ENCODE peak calls at places on chromosomes 7 and 10, in ten cellular contexts. One of them, this sample, is unnamed.

GRCh38 chr7:100563100-100563564 is 10.6 kb downstream of the SAP25 start:
- DNase-seq in gastrocnemius medialis: no peak
- DNase-seq in heart left ventricle: no peak
- DNase-seq in stomach: no peak
- DNase-seq in tibial nerve: no peak
- DNase-seq in thyroid gland: no peak
- DNase-seq in A549: no peak
- DNase-seq in lower leg skin: no peak
- DNase-seq in H54: no peak
- DNase-seq in body of pancreas: no peak
- DNase-seq in this sample: no peak

GRCh38 chr10:43211030-43211429 is 55.8 kb downstream of the RASGEF1A start:
- DNase-seq in gastrocnemius medialis: no peak
- DNase-seq in heart left ventricle: no peak
- DNase-seq in stomach: no peak
- DNase-seq in tibial nerve: no peak
- DNase-seq in thyroid gland: no peak
- DNase-seq in A549: no peak
- DNase-seq in lower leg skin: peak
- DNase-seq in H54: no peak
- DNase-seq in body of pancreas: no peak
- DNase-seq in this sample: no peak

GRCh38 chr10:102850025-102850518 is 4.0 kb upstream of the BORCS7 start:
- DNase-seq in gastrocnemius medialis: no peak
- DNase-seq in heart left ventricle: no peak
- DNase-seq in stomach: no peak
- DNase-seq in tibial nerve: no peak
- DNase-seq in thyroid gland: no peak
- DNase-seq in A549: no peak
- DNase-seq in lower leg skin: no peak
- DNase-seq in H54: no peak
- DNase-seq in body of pancreas: no peak
- DNase-seq in this sample: no peak

GRCh38 chr7:108592633-108593277 is 23.1 kb downstream of the DNAJB9 start:
- DNase-seq in gastrocnemius medialis: no peak
- DNase-seq in heart left ventricle: no peak
- DNase-seq in stomach: no peak
- DNase-seq in tibial nerve: no peak
- DNase-seq in thyroid gland: no peak
- DNase-seq in A549: no peak
- DNase-seq in lower leg skin: no peak
- DNase-seq in H54: no peak
- DNase-seq in body of pancreas: no peak
- DNase-seq in this sample: peak

GRCh38 chr10:132193907-132194552 is 7.3 kb downstream of the DPYSL4 start:
- DNase-seq in gastrocnemius medialis: no peak
- DNase-seq in heart left ventricle: peak
- DNase-seq in stomach: no peak
- DNase-seq in tibial nerve: no peak
- DNase-seq in thyroid gland: peak
- DNase-seq in A549: no peak
- DNase-seq in lower leg skin: no peak
- DNase-seq in H54: no peak
- DNase-seq in body of pancreas: no peak
- DNase-seq in this sample: peak

GRCh38 chr7:35780070-35780469 is 20.8 kb upstream of the SEPTIN7 start:
- DNase-seq in gastrocnemius medialis: no peak
- DNase-seq in heart left ventricle: no peak
- DNase-seq in stomach: no peak
- DNase-seq in tibial nerve: no peak
- DNase-seq in thyroid gland: no peak
- DNase-seq in A549: no peak
- DNase-seq in lower leg skin: no peak
- DNase-seq in H54: no peak
- DNase-seq in body of pancreas: no peak
- DNase-seq in this sample: no peak

GRCh38 chr7:76310102-76310957 is 7.9 kb downstream of the HSPB1 start:
- DNase-seq in gastrocnemius medialis: peak
- DNase-seq in heart left ventricle: no peak
- DNase-seq in stomach: no peak
- DNase-seq in tibial nerve: no peak
- DNase-seq in thyroid gland: peak
- DNase-seq in A549: no peak
- DNase-seq in lower leg skin: no peak
- DNase-seq in H54: no peak
- DNase-seq in body of pancreas: peak
- DNase-seq in this sample: peak

GRCh38 chr7:50427518-50427917 is 22.6 kb downstream of the FIGNL1 start:
- DNase-seq in gastrocnemius medialis: no peak
- DNase-seq in heart left ventricle: no peak
- DNase-seq in stomach: no peak
- DNase-seq in tibial nerve: no peak
- DNase-seq in thyroid gland: no peak
- DNase-seq in A549: no peak
- DNase-seq in lower leg skin: no peak
- DNase-seq in H54: no peak
- DNase-seq in body of pancreas: no peak
- DNase-seq in this sample: no peak

GRCh38 chr7:45686441-45687184 is 112.4 kb downstream of the ADCY1 start:
- DNase-seq in gastrocnemius medialis: no peak
- DNase-seq in heart left ventricle: peak
- DNase-seq in stomach: no peak
- DNase-seq in tibial nerve: no peak
- DNase-seq in thyroid gland: no peak
- DNase-seq in A549: no peak
- DNase-seq in lower leg skin: peak
- DNase-seq in H54: no peak
- DNase-seq in body of pancreas: no peak
- DNase-seq in this sample: no peak

GRCh38 chr10:62492012-62492869 is 118.1 kb downstream of the ZNF365 start:
- DNase-seq in gastrocnemius medialis: no peak
- DNase-seq in heart left ventricle: no peak
- DNase-seq in stomach: no peak
- DNase-seq in tibial nerve: no peak
- DNase-seq in thyroid gland: no peak
- DNase-seq in A549: no peak
- DNase-seq in lower leg skin: no peak
- DNase-seq in H54: no peak
- DNase-seq in body of pancreas: no peak
- DNase-seq in this sample: no peak

GRCh38 chr7:143388051-143388450 is 6.9 kb downstream of the ZYX start:
- DNase-seq in gastrocnemius medialis: no peak
- DNase-seq in heart left ventricle: no peak
- DNase-seq in stomach: no peak
- DNase-seq in tibial nerve: no peak
- DNase-seq in thyroid gland: no peak
- DNase-seq in A549: no peak
- DNase-seq in lower leg skin: peak
- DNase-seq in H54: no peak
- DNase-seq in body of pancreas: no peak
- DNase-seq in this sample: no peak

GRCh38 chr7:143385891-143386781 is 5.0 kb downstream of the ZYX start:
- DNase-seq in gastrocnemius medialis: no peak
- DNase-seq in heart left ventricle: no peak
- DNase-seq in stomach: no peak
- DNase-seq in tibial nerve: no peak
- DNase-seq in thyroid gland: peak
- DNase-seq in A549: no peak
- DNase-seq in lower leg skin: peak
- DNase-seq in H54: no peak
- DNase-seq in body of pancreas: no peak
- DNase-seq in this sample: no peak

GRCh38 chr7:143389316-143390097 is 8.4 kb downstream of the ZYX start:
- DNase-seq in gastrocnemius medialis: no peak
- DNase-seq in heart left ventricle: no peak
- DNase-seq in stomach: no peak
- DNase-seq in tibial nerve: no peak
- DNase-seq in thyroid gland: no peak
- DNase-seq in A549: no peak
- DNase-seq in lower leg skin: peak
- DNase-seq in H54: no peak
- DNase-seq in body of pancreas: no peak
- DNase-seq in this sample: no peak

GRCh38 chr7:143388491-143389101 is 7.5 kb downstream of the ZYX start:
- DNase-seq in gastrocnemius medialis: no peak
- DNase-seq in heart left ventricle: no peak
- DNase-seq in stomach: no peak
- DNase-seq in tibial nerve: no peak
- DNase-seq in thyroid gland: no peak
- DNase-seq in A549: no peak
- DNase-seq in lower leg skin: peak
- DNase-seq in H54: no peak
- DNase-seq in body of pancreas: no peak
- DNase-seq in this sample: no peak

DNA sequence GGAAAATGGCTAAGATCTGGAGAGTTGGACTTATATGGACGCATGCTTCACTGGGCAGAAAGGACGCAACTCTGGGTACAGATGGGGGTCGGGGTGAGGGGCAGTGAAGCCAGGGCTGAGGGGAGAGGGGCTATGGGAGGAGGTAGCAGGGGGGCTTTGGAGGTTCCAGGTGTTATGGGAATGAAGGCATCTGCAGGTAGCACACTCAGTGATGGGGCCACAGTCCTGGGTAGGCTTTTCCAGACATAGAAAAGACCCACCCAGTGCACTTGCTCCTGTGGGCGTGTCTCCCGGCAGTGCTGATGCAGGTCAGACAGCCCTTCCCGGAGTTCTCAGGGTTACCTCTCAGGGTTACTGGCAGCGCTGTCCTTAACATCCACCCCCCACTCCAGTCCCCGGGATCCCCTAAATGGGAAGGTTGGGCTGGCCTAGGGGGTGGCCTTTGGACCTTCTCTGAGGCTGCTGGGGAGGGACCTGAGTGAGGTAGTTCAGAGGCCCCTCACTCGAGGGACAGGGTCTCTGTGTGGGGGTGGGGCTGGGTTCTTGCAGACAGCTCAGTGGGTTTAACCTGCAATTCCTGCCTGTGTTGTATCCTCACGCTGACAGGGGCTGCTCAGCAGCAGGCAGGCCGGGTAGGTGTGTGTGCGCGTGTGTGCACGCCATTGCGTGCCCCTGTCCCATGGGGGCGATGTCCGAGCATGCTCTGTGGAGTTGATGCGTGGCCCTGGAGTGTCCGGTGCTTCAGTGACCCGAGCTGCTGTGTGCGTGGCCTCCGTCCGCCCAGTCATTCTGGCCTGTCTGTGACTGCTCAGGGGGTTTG is 6.2 kb downstream of the ZYX start:
- DNase-seq in gastrocnemius medialis: no peak
- DNase-seq in heart left ventricle: no peak
- DNase-seq in stomach: no peak
- DNase-seq in tibial nerve: no peak
- DNase-seq in thyroid gland: no peak
- DNase-seq in A549: no peak
- DNase-seq in lower leg skin: peak
- DNase-seq in H54: no peak
- DNase-seq in body of pancreas: no peak
- DNase-seq in this sample: no peak
- TF ChIP-seq POLR2A in gastrocnemius medialis: no peak
- TF ChIP-seq POLR2A in heart left ventricle: no peak
- TF ChIP-seq POLR2A in stomach: no peak
- TF ChIP-seq POLR2A in tibial nerve: no peak
- TF ChIP-seq POLR2A in thyroid gland: no peak
- TF ChIP-seq POLR2A in A549: no peak
- TF ChIP-seq POLR2A in lower leg skin: no peak
- TF ChIP-seq POLR2A in H54: no peak
- TF ChIP-seq POLR2A in body of pancreas: no peak
- TF ChIP-seq POLR2A in this sample: no peak

GRCh38 chr7:139230774-139231512 is at the start of gene UBN2:
- DNase-seq in gastrocnemius medialis: peak
- DNase-seq in heart left ventricle: peak
- DNase-seq in stomach: peak
- DNase-seq in tibial nerve: peak
- DNase-seq in thyroid gland: peak
- DNase-seq in A549: peak
- DNase-seq in lower leg skin: peak
- DNase-seq in H54: peak
- DNase-seq in body of pancreas: peak
- DNase-seq in this sample: peak
- TF ChIP-seq POLR2A in gastrocnemius medialis: peak
- TF ChIP-seq POLR2A in heart left ventricle: peak
- TF ChIP-seq POLR2A in stomach: no peak
- TF ChIP-seq POLR2A in tibial nerve: peak
- TF ChIP-seq POLR2A in thyroid gland: peak
- TF ChIP-seq POLR2A in A549: peak
- TF ChIP-seq POLR2A in lower leg skin: no peak
- TF ChIP-seq POLR2A in H54: peak
- TF ChIP-seq POLR2A in body of pancreas: peak
- TF ChIP-seq POLR2A in this sample: peak

GRCh38 chr7:7565746-7566650 is 686 bp upstream of the MIOS start:
- DNase-seq in gastrocnemius medialis: no peak
- DNase-seq in heart left ventricle: no peak
- DNase-seq in stomach: peak
- DNase-seq in tibial nerve: no peak
- DNase-seq in thyroid gland: peak
- DNase-seq in A549: peak
- DNase-seq in lower leg skin: no peak
- DNase-seq in H54: no peak
- DNase-seq in body of pancreas: peak
- DNase-seq in this sample: peak

GRCh38 chr7:7565018-7565680 is 1.5 kb upstream of the MIOS start:
- DNase-seq in gastrocnemius medialis: no peak
- DNase-seq in heart left ventricle: no peak
- DNase-seq in stomach: no peak
- DNase-seq in tibial nerve: no peak
- DNase-seq in thyroid gland: no peak
- DNase-seq in A549: no peak
- DNase-seq in lower leg skin: no peak
- DNase-seq in H54: no peak
- DNase-seq in body of pancreas: no peak
- DNase-seq in this sample: no peak

GRCh38 chr7:7567898-7568531 is 1.3 kb downstream of the MIOS start:
- DNase-seq in gastrocnemius medialis: no peak
- DNase-seq in heart left ventricle: no peak
- DNase-seq in stomach: no peak
- DNase-seq in tibial nerve: no peak
- DNase-seq in thyroid gland: no peak
- DNase-seq in A549: no peak
- DNase-seq in lower leg skin: no peak
- DNase-seq in H54: no peak
- DNase-seq in body of pancreas: no peak
- DNase-seq in this sample: no peak

GRCh38 chr7:7568553-7568952 is 1.9 kb downstream of the MIOS start:
- DNase-seq in gastrocnemius medialis: no peak
- DNase-seq in heart left ventricle: no peak
- DNase-seq in stomach: no peak
- DNase-seq in tibial nerve: no peak
- DNase-seq in thyroid gland: no peak
- DNase-seq in A549: no peak
- DNase-seq in lower leg skin: no peak
- DNase-seq in H54: no peak
- DNase-seq in body of pancreas: no peak
- DNase-seq in this sample: no peak

GRCh38 chr7:7566651-7567611 is at the start of gene MIOS:
- DNase-seq in gastrocnemius medialis: peak
- DNase-seq in heart left ventricle: peak
- DNase-seq in stomach: peak
- DNase-seq in tibial nerve: peak
- DNase-seq in thyroid gland: peak
- DNase-seq in A549: peak
- DNase-seq in lower leg skin: peak
- DNase-seq in H54: peak
- DNase-seq in body of pancreas: peak
- DNase-seq in this sample: peak
- TF ChIP-seq POLR2A in gastrocnemius medialis: peak
- TF ChIP-seq POLR2A in heart left ventricle: peak
- TF ChIP-seq POLR2A in stomach: no peak
- TF ChIP-seq POLR2A in tibial nerve: peak
- TF ChIP-seq POLR2A in thyroid gland: peak
- TF ChIP-seq POLR2A in A549: peak
- TF ChIP-seq POLR2A in lower leg skin: no peak
- TF ChIP-seq POLR2A in H54: peak
- TF ChIP-seq POLR2A in body of pancreas: peak
- TF ChIP-seq POLR2A in this sample: peak

GRCh38 chr7:27201231-27202017 is 1.5 kb upstream of the HOXA13 start:
- DNase-seq in gastrocnemius medialis: no peak
- DNase-seq in heart left ventricle: no peak
- DNase-seq in stomach: no peak
- DNase-seq in tibial nerve: no peak
- DNase-seq in thyroid gland: no peak
- DNase-seq in A549: no peak
- DNase-seq in lower leg skin: peak
- DNase-seq in H54: no peak
- DNase-seq in body of pancreas: no peak
- DNase-seq in this sample: no peak
- TF ChIP-seq POLR2A in gastrocnemius medialis: no peak
- TF ChIP-seq POLR2A in heart left ventricle: no peak
- TF ChIP-seq POLR2A in stomach: no peak
- TF ChIP-seq POLR2A in tibial nerve: no peak
- TF ChIP-seq POLR2A in thyroid gland: no peak
- TF ChIP-seq POLR2A in A549: no peak
- TF ChIP-seq POLR2A in lower leg skin: no peak
- TF ChIP-seq POLR2A in H54: no peak
- TF ChIP-seq POLR2A in body of pancreas: no peak
- TF ChIP-seq POLR2A in this sample: no peak